ENCODE peak calls at places on chromosomes 11 and 22, in five cellular contexts. One of them, this sample, is unnamed. For H3K79me2, the result is how much of the 10 kb centered on the place peaks cover.

GRCh38 chr22:40040927-40041326 is 46.2 kb downstream of the FAM83F start:
- DNase-seq in fibroblast of lung: no peak
- DNase-seq in keratinocyte: no peak
- DNase-seq in GM23248: peak
- DNase-seq in HCT116: no peak
- DNase-seq in this sample: no peak

GRCh38 chr11:45646275-45646970 is 19.0 kb downstream of the CHST1 start:
- DNase-seq in fibroblast of lung: no peak
- DNase-seq in keratinocyte: no peak
- DNase-seq in GM23248: peak
- DNase-seq in HCT116: peak
- DNase-seq in this sample: no peak

GRCh38 chr11:115919341-115920086 is 415.3 kb upstream of the CADM1 start:
- DNase-seq in fibroblast of lung: peak
- DNase-seq in keratinocyte: no peak
- DNase-seq in GM23248: no peak
- DNase-seq in HCT116: no peak
- DNase-seq in this sample: no peak

GRCh38 chr11:2203440-2204259 is 32.0 kb upstream of the TH start:
- DNase-seq in fibroblast of lung: no peak
- DNase-seq in keratinocyte: no peak
- DNase-seq in GM23248: no peak
- DNase-seq in HCT116: no peak
- DNase-seq in this sample: no peak

GRCh38 chr11:70788247-70789022 is 390.1 kb downstream of the CTTN start:
- DNase-seq in fibroblast of lung: peak
- DNase-seq in keratinocyte: no peak
- DNase-seq in GM23248: peak
- DNase-seq in HCT116: peak
- DNase-seq in this sample: no peak

GRCh38 chr22:41657709-41658108 is 31.0 kb downstream of the SNU13 start:
- DNase-seq in fibroblast of lung: no peak
- DNase-seq in keratinocyte: no peak
- DNase-seq in GM23248: no peak
- DNase-seq in HCT116: no peak
- DNase-seq in this sample: no peak

GRCh38 chr22:37088108-37088605 is 21.4 kb downstream of the TMPRSS6 start:
- DNase-seq in fibroblast of lung: peak
- DNase-seq in keratinocyte: peak
- DNase-seq in GM23248: peak
- DNase-seq in HCT116: peak
- DNase-seq in this sample: no peak

GRCh38 chr11:88345949-88346348 is 8.4 kb upstream of the CTSC start:
- DNase-seq in fibroblast of lung: no peak
- DNase-seq in keratinocyte: no peak
- DNase-seq in GM23248: no peak
- DNase-seq in HCT116: no peak
- DNase-seq in this sample: no peak

GRCh38 chr11:93583490-93583889 is 40.3 kb upstream of the SMCO4 start:
- DNase-seq in fibroblast of lung: no peak
- DNase-seq in keratinocyte: no peak
- DNase-seq in GM23248: no peak
- DNase-seq in HCT116: no peak
- DNase-seq in this sample: no peak

GRCh38 chr22:23898006-23898974 is 4.1 kb downstream of the MIF start:
- DNase-seq in fibroblast of lung: no peak
- DNase-seq in keratinocyte: no peak
- DNase-seq in GM23248: no peak
- DNase-seq in HCT116: no peak
- DNase-seq in this sample: no peak

GRCh38 chr22:50581950-50582561 is 593 bp downstream of the CHKB start:
- DNase-seq in fibroblast of lung: peak
- DNase-seq in keratinocyte: no peak
- DNase-seq in GM23248: peak
- DNase-seq in HCT116: no peak
- DNase-seq in this sample: peak

GRCh38 chr11:954392-955144 is 28.9 kb downstream of the AP2A2 start:
- DNase-seq in fibroblast of lung: no peak
- DNase-seq in keratinocyte: no peak
- DNase-seq in GM23248: no peak
- DNase-seq in HCT116: no peak
- DNase-seq in this sample: no peak
- H3K79me2 ChIP-seq in fibroblast of lung: under half
- H3K79me2 ChIP-seq in keratinocyte: under half
- H3K79me2 ChIP-seq in GM23248: half or more
- H3K79me2 ChIP-seq in HCT116: half or more
- H3K79me2 ChIP-seq in this sample: half or more

GRCh38 chr11:114133548-114134329 is 74.2 kb downstream of the ZBTB16 start:
- DNase-seq in fibroblast of lung: no peak
- DNase-seq in keratinocyte: no peak
- DNase-seq in GM23248: peak
- DNase-seq in HCT116: no peak
- DNase-seq in this sample: no peak

GRCh38 chr11:114137054-114137453 is 77.5 kb downstream of the ZBTB16 start:
- DNase-seq in fibroblast of lung: no peak
- DNase-seq in keratinocyte: no peak
- DNase-seq in GM23248: no peak
- DNase-seq in HCT116: no peak
- DNase-seq in this sample: no peak

GRCh38 chr11:114137838-114138237 is 78.3 kb downstream of the ZBTB16 start:
- DNase-seq in fibroblast of lung: no peak
- DNase-seq in keratinocyte: no peak
- DNase-seq in GM23248: no peak
- DNase-seq in HCT116: no peak
- DNase-seq in this sample: no peak

GRCh38 chr11:114134870-114135269 is 75.4 kb downstream of the ZBTB16 start:
- DNase-seq in fibroblast of lung: peak
- DNase-seq in keratinocyte: no peak
- DNase-seq in GM23248: peak
- DNase-seq in HCT116: no peak
- DNase-seq in this sample: no peak

GRCh38 chr11:114135737-114136151 is 76.2 kb downstream of the ZBTB16 start:
- DNase-seq in fibroblast of lung: peak
- DNase-seq in keratinocyte: no peak
- DNase-seq in GM23248: peak
- DNase-seq in HCT116: no peak
- DNase-seq in this sample: no peak
- H3K27ac ChIP-seq in fibroblast of lung: no peak
- H3K27ac ChIP-seq in keratinocyte: no peak
- H3K27ac ChIP-seq in GM23248: peak
- H3K27ac ChIP-seq in HCT116: no peak
- H3K27ac ChIP-seq in this sample: no peak

GRCh38 chr22:46054878-46055158 is 77.9 kb upstream of the WNT7B start:
- DNase-seq in fibroblast of lung: peak
- DNase-seq in keratinocyte: no peak
- DNase-seq in GM23248: no peak
- DNase-seq in HCT116: no peak
- DNase-seq in this sample: no peak

GRCh38 chr22:46056169-46057041 is 79.4 kb upstream of the WNT7B start:
- DNase-seq in fibroblast of lung: peak
- DNase-seq in keratinocyte: no peak
- DNase-seq in GM23248: peak
- DNase-seq in HCT116: no peak
- DNase-seq in this sample: no peak

GRCh38 chr22:46054091-46054877 is 77.3 kb upstream of the WNT7B start:
- DNase-seq in fibroblast of lung: peak
- DNase-seq in keratinocyte: no peak
- DNase-seq in GM23248: peak
- DNase-seq in HCT116: no peak
- DNase-seq in this sample: peak

GRCh38 chr22:46055851-46056168 is 78.8 kb upstream of the WNT7B start:
- DNase-seq in fibroblast of lung: no peak
- DNase-seq in keratinocyte: no peak
- DNase-seq in GM23248: no peak
- DNase-seq in HCT116: no peak
- DNase-seq in this sample: no peak

DNA sequence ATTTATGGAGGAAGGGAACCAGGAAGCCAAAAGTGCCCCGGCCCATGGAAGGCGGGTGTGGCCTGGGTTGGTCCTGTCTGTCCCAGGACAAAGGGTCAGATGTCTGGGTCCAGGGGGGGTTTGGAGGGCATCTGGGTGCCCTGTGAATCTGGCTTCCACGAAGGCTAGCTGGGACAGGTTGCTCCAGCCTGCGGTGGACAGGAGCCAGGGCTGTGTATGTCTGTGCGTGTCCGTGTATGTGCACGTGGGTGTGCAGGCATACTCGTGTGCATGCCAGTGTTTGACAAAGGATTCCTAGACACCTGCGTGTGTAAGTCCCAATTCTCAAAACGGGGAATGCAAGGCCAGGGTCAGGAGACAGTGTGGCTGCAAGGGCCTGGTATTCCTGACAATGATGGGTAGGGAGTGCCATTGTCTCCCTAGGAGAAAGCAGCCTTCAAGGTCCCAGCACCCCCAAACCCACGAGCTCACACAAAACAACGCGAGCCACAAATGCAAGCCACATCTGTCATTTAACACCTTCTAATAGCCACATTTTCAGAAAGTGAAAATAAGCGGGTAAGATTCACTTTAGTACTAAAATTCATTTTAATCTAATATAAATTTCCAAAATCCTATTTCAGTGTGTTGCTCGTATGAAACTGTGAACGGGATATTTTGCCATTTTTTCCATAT is 78.4 kb upstream of the WNT7B start:
- DNase-seq in fibroblast of lung: peak
- DNase-seq in keratinocyte: no peak
- DNase-seq in GM23248: peak
- DNase-seq in HCT116: no peak
- DNase-seq in this sample: no peak
- H3K79me2 ChIP-seq in fibroblast of lung: half or more
- H3K79me2 ChIP-seq in keratinocyte: half or more
- H3K79me2 ChIP-seq in GM23248: half or more
- H3K79me2 ChIP-seq in HCT116: half or more
- H3K79me2 ChIP-seq in this sample: half or more

GRCh38 chr22:46272762-46273431 is 5.1 kb downstream of the TTC38 start:
- DNase-seq in fibroblast of lung: no peak
- DNase-seq in keratinocyte: no peak
- DNase-seq in GM23248: no peak
- DNase-seq in HCT116: no peak
- DNase-seq in this sample: no peak

GRCh38 chr22:46273432-46274148 is 5.8 kb downstream of the TTC38 start:
- DNase-seq in fibroblast of lung: no peak
- DNase-seq in keratinocyte: no peak
- DNase-seq in GM23248: no peak
- DNase-seq in HCT116: no peak
- DNase-seq in this sample: no peak

GRCh38 chr22:46267431-46268279 is at the start of gene TTC38:
- DNase-seq in fibroblast of lung: peak
- DNase-seq in keratinocyte: peak
- DNase-seq in GM23248: peak
- DNase-seq in HCT116: peak
- DNase-seq in this sample: peak

GRCh38 chr22:46272196-46272595 is 4.4 kb downstream of the TTC38 start:
- DNase-seq in fibroblast of lung: no peak
- DNase-seq in keratinocyte: no peak
- DNase-seq in GM23248: no peak
- DNase-seq in HCT116: no peak
- DNase-seq in this sample: no peak

DNA sequence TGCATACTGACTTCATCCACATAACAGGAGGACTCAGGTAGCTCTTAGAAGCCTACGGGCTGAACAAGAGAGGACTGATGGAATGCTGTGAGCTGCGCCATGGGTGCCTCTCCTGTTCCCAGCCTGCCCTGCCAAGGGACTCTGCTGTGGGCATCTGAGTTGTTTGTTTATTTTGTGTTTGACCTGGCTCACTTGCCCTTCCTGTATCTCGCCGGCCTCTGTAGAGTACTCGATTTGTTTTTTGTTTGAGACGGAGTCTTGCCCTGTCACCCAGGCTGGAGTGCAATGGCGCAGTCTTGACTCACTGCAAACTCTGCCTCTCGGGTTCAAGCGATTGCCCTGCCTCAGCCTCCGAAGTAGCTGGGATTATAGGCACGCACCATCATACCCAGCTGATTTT is 1.8 kb downstream of the TTC38 start:
- DNase-seq in fibroblast of lung: no peak
- DNase-seq in keratinocyte: no peak
- DNase-seq in GM23248: no peak
- DNase-seq in HCT116: no peak
- DNase-seq in this sample: no peak
- H3K27ac ChIP-seq in fibroblast of lung: no peak
- H3K27ac ChIP-seq in keratinocyte: no peak
- H3K27ac ChIP-seq in GM23248: no peak
- H3K27ac ChIP-seq in HCT116: no peak
- H3K27ac ChIP-seq in this sample: no peak

GRCh38 chr11:65185166-65185565 is 3.4 kb downstream of the CAPN1 start:
- DNase-seq in fibroblast of lung: no peak
- DNase-seq in keratinocyte: no peak
- DNase-seq in GM23248: no peak
- DNase-seq in HCT116: no peak
- DNase-seq in this sample: no peak

GRCh38 chr11:65182258-65183170 is 786 bp downstream of the CAPN1 start:
- DNase-seq in fibroblast of lung: peak
- DNase-seq in keratinocyte: no peak
- DNase-seq in GM23248: peak
- DNase-seq in HCT116: peak
- DNase-seq in this sample: no peak

GRCh38 chr11:65183201-65183891 is 1.6 kb downstream of the CAPN1 start:
- DNase-seq in fibroblast of lung: no peak
- DNase-seq in keratinocyte: peak
- DNase-seq in GM23248: no peak
- DNase-seq in HCT116: peak
- DNase-seq in this sample: no peak

GRCh38 chr11:65185869-65186341 is 4.2 kb downstream of the CAPN1 start:
- DNase-seq in fibroblast of lung: no peak
- DNase-seq in keratinocyte: no peak
- DNase-seq in GM23248: no peak
- DNase-seq in HCT116: no peak
- DNase-seq in this sample: no peak

GRCh38 chr11:65184146-65184545 is 2.4 kb downstream of the CAPN1 start:
- DNase-seq in fibroblast of lung: no peak
- DNase-seq in keratinocyte: no peak
- DNase-seq in GM23248: no peak
- DNase-seq in HCT116: no peak
- DNase-seq in this sample: no peak
- H3K79me2 ChIP-seq in fibroblast of lung: under half
- H3K79me2 ChIP-seq in keratinocyte: half or more
- H3K79me2 ChIP-seq in GM23248: half or more
- H3K79me2 ChIP-seq in HCT116: half or more
- H3K79me2 ChIP-seq in this sample: under half

This sample was measured in MM.1S.